ENCODE peak calls at places on chromosome 11, in eight cellular contexts. One of them, this sample, is unnamed.

GRCh38 chr11:44389963-44390605 is 80.1 kb upstream of the ALX4 start:
- DNase-seq in astrocyte: no peak
- DNase-seq in left ventricle myocardium inferior: no peak
- DNase-seq in OCI-LY7: no peak
- DNase-seq in A549: no peak
- DNase-seq in cardiac fibroblast: no peak
- DNase-seq in HL-60: no peak
- DNase-seq in cardiac muscle cell: no peak
- DNase-seq in this sample: no peak

GRCh38 chr11:60948251-60948650 is 3.7 kb downstream of the SLC15A3 start:
- DNase-seq in HL-60: no peak
- DNase-seq in astrocyte: no peak
- DNase-seq in A549: no peak
- DNase-seq in OCI-LY7: no peak
- DNase-seq in cardiac fibroblast: no peak
- DNase-seq in left ventricle myocardium inferior: no peak
- DNase-seq in cardiac muscle cell: no peak
- DNase-seq in this sample: no peak

GRCh38 chr11:61549177-61549576 is 31.7 kb downstream of the SYT7 start:
- DNase-seq in HL-60: no peak
- DNase-seq in cardiac muscle cell: no peak
- DNase-seq in A549: no peak
- DNase-seq in OCI-LY7: no peak
- DNase-seq in cardiac fibroblast: peak; percentile 16
- DNase-seq in astrocyte: no peak
- DNase-seq in left ventricle myocardium inferior: no peak
- DNase-seq in this sample: no peak

GRCh38 chr11:44623716-44624491 is 58.4 kb downstream of the CD82 start:
- DNase-seq in cardiac muscle cell: no peak
- DNase-seq in left ventricle myocardium inferior: no peak
- DNase-seq in cardiac fibroblast: peak; percentile 39
- DNase-seq in A549: no peak
- DNase-seq in OCI-LY7: no peak
- DNase-seq in astrocyte: peak; percentile 36
- DNase-seq in HL-60: no peak
- DNase-seq in this sample: peak; percentile 10

GRCh38 chr11:45093761-45094455 is 52.5 kb upstream of the PRDM11 start:
- DNase-seq in left ventricle myocardium inferior: no peak
- DNase-seq in astrocyte: no peak
- DNase-seq in cardiac muscle cell: no peak
- DNase-seq in OCI-LY7: no peak
- DNase-seq in HL-60: no peak
- DNase-seq in cardiac fibroblast: no peak
- DNase-seq in A549: no peak
- DNase-seq in this sample: no peak

GRCh38 chr11:9607511-9607899 is 34.0 kb downstream of the WEE1 start:
- DNase-seq in OCI-LY7: no peak
- DNase-seq in left ventricle myocardium inferior: no peak
- DNase-seq in HL-60: no peak
- DNase-seq in astrocyte: no peak
- DNase-seq in cardiac fibroblast: no peak
- DNase-seq in A549: no peak
- DNase-seq in cardiac muscle cell: no peak
- DNase-seq in this sample: no peak

GRCh38 chr11:10623797-10624761 is 55.6 kb upstream of the LYVE1 start:
- DNase-seq in A549: peak; percentile 57
- DNase-seq in HL-60: no peak
- DNase-seq in cardiac fibroblast: peak; percentile 32
- DNase-seq in cardiac muscle cell: peak; percentile 40
- DNase-seq in OCI-LY7: peak; percentile 12
- DNase-seq in astrocyte: no peak
- DNase-seq in left ventricle myocardium inferior: no peak
- DNase-seq in this sample: peak; percentile 36

GRCh38 chr11:100740440-100740839 is 53.4 kb downstream of the ARHGAP42 start:
- DNase-seq in OCI-LY7: no peak
- DNase-seq in cardiac muscle cell: peak; percentile 36
- DNase-seq in astrocyte: peak; percentile 65
- DNase-seq in A549: no peak
- DNase-seq in left ventricle myocardium inferior: no peak
- DNase-seq in cardiac fibroblast: peak; percentile 81
- DNase-seq in HL-60: no peak
- DNase-seq in this sample: no peak

GRCh38 chr11:7977251-7977917 is 9.8 kb upstream of the EIF3F start:
- DNase-seq in A549: peak; percentile 24
- DNase-seq in HL-60: peak; percentile 43
- DNase-seq in cardiac fibroblast: peak; percentile 64
- DNase-seq in cardiac muscle cell: no peak
- DNase-seq in left ventricle myocardium inferior: no peak
- DNase-seq in OCI-LY7: peak; percentile 16
- DNase-seq in astrocyte: peak; percentile 89
- DNase-seq in this sample: no peak

GRCh38 chr11:33520103-33520502 is 180.5 kb downstream of the C11orf91 start:
- DNase-seq in cardiac muscle cell: no peak
- DNase-seq in OCI-LY7: no peak
- DNase-seq in left ventricle myocardium inferior: no peak
- DNase-seq in astrocyte: no peak
- DNase-seq in cardiac fibroblast: no peak
- DNase-seq in HL-60: no peak
- DNase-seq in A549: no peak
- DNase-seq in this sample: no peak

GRCh38 chr11:65152157-65152556 is 17.8 kb upstream of the SYVN1 start:
- DNase-seq in OCI-LY7: no peak
- DNase-seq in cardiac muscle cell: no peak
- DNase-seq in left ventricle myocardium inferior: no peak
- DNase-seq in HL-60: no peak
- DNase-seq in cardiac fibroblast: no peak
- DNase-seq in A549: no peak
- DNase-seq in astrocyte: no peak
- DNase-seq in this sample: no peak

GRCh38 chr11:14202263-14203173 is 156.5 kb downstream of the RRAS2 start:
- DNase-seq in astrocyte: no peak
- DNase-seq in OCI-LY7: peak; percentile 32
- DNase-seq in cardiac fibroblast: no peak
- DNase-seq in cardiac muscle cell: no peak
- DNase-seq in A549: no peak
- DNase-seq in left ventricle myocardium inferior: no peak
- DNase-seq in HL-60: no peak
- DNase-seq in this sample: no peak

GRCh38 chr11:36540998-36541397 is 26.8 kb upstream of the RAG1 start:
- DNase-seq in left ventricle myocardium inferior: peak; percentile 35
- DNase-seq in cardiac fibroblast: peak; percentile 48
- DNase-seq in OCI-LY7: peak; percentile 48
- DNase-seq in HL-60: peak; percentile 14
- DNase-seq in astrocyte: peak; percentile 24
- DNase-seq in cardiac muscle cell: peak; percentile 9
- DNase-seq in A549: peak; percentile 54
- DNase-seq in this sample: peak; percentile 82

GRCh38 chr11:71062199-71062598 is 190.2 kb downstream of the SHANK2 start:
- DNase-seq in left ventricle myocardium inferior: no peak
- DNase-seq in A549: no peak
- DNase-seq in cardiac fibroblast: no peak
- DNase-seq in HL-60: no peak
- DNase-seq in OCI-LY7: no peak
- DNase-seq in astrocyte: no peak
- DNase-seq in cardiac muscle cell: no peak
- DNase-seq in this sample: no peak
- TF ChIP-seq CTCF in left ventricle myocardium inferior: no peak
- TF ChIP-seq CTCF in A549: no peak
- TF ChIP-seq CTCF in cardiac fibroblast: no peak
- TF ChIP-seq CTCF in HL-60: no peak
- TF ChIP-seq CTCF in OCI-LY7: peak; percentile 12
- TF ChIP-seq CTCF in astrocyte: no peak
- TF ChIP-seq CTCF in cardiac muscle cell: no peak
- TF ChIP-seq CTCF in this sample: no peak

GRCh38 chr11:66561178-66561974 is 7.0 kb downstream of the CTSF start:
- DNase-seq in cardiac fibroblast: no peak
- DNase-seq in OCI-LY7: no peak
- DNase-seq in A549: no peak
- DNase-seq in left ventricle myocardium inferior: no peak
- DNase-seq in HL-60: no peak
- DNase-seq in astrocyte: no peak
- DNase-seq in cardiac muscle cell: no peak
- DNase-seq in this sample: no peak

GRCh38 chr11:66557733-66558326 is 10.6 kb downstream of the CTSF start:
- DNase-seq in A549: no peak
- DNase-seq in astrocyte: no peak
- DNase-seq in left ventricle myocardium inferior: no peak
- DNase-seq in OCI-LY7: no peak
- DNase-seq in HL-60: no peak
- DNase-seq in cardiac fibroblast: no peak
- DNase-seq in cardiac muscle cell: no peak
- DNase-seq in this sample: no peak

GRCh38 chr11:66559862-66560676 is 8.3 kb downstream of the CTSF start:
- DNase-seq in OCI-LY7: no peak
- DNase-seq in HL-60: no peak
- DNase-seq in A549: no peak
- DNase-seq in astrocyte: no peak
- DNase-seq in left ventricle myocardium inferior: no peak
- DNase-seq in cardiac muscle cell: no peak
- DNase-seq in cardiac fibroblast: no peak
- DNase-seq in this sample: no peak

GRCh38 chr11:66561975-66562248 is 6.5 kb downstream of the CTSF start:
- DNase-seq in cardiac fibroblast: no peak
- DNase-seq in A549: no peak
- DNase-seq in left ventricle myocardium inferior: no peak
- DNase-seq in HL-60: no peak
- DNase-seq in cardiac muscle cell: no peak
- DNase-seq in OCI-LY7: no peak
- DNase-seq in astrocyte: no peak
- DNase-seq in this sample: no peak

DNA sequence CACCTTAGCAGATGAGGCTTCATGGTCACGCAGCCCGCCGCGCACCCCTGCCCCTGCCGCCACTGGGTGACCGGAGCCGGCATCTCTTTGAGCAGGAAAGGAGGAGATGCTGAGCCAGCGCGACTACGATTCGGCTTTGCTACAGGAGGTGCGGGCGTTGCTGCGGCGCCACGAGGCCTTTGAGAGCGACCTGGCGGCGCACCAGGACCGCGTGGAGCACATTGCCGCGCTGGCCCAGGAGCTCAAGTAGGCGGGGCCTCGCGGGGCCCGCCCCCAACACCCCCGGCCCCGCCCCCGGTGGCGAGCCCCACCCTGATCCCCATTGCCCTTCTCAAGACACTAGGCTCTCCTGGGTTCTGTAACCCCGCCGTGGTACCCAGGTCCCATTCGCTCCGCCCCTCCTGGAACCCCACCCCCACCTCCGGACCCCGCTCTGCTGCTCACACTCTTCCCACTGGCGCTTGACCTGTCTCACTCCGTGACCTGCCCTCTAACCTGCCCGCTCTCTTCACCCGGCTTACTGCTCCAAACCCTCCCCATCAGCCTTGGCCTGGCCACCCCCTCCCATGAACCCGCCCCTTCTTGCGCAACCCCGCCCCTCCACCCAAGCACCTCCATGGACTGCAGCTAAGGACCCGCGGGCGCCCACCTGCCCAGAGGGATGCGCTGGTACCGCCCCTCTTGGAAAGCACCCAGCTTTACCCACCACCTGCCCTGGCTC is 9.1 kb downstream of the CTSF start:
- DNase-seq in A549: no peak
- DNase-seq in cardiac fibroblast: peak; percentile 28
- DNase-seq in OCI-LY7: no peak
- DNase-seq in cardiac muscle cell: no peak
- DNase-seq in HL-60: no peak
- DNase-seq in astrocyte: no peak
- DNase-seq in left ventricle myocardium inferior: peak; percentile 27
- DNase-seq in this sample: peak; percentile 49
- H3K4me3 ChIP-seq in A549: no peak overlapping the region
- H3K4me3 ChIP-seq in cardiac fibroblast: no peak overlapping the region
- H3K4me3 ChIP-seq in OCI-LY7: no peak overlapping the region
- H3K4me3 ChIP-seq in cardiac muscle cell: no peak overlapping the region
- H3K4me3 ChIP-seq in HL-60: no peak overlapping the region
- H3K4me3 ChIP-seq in astrocyte: no peak overlapping the region
- H3K4me3 ChIP-seq in left ventricle myocardium inferior: peak overlapping the region; percentile 43
- H3K4me3 ChIP-seq in this sample: peak overlapping the region; percentile 38

GRCh38 chr11:16603245-16603644 is 135.2 kb upstream of the C11orf58 start:
- DNase-seq in OCI-LY7: no peak
- DNase-seq in astrocyte: no peak
- DNase-seq in left ventricle myocardium inferior: no peak
- DNase-seq in A549: no peak
- DNase-seq in HL-60: no peak
- DNase-seq in cardiac muscle cell: no peak
- DNase-seq in cardiac fibroblast: no peak
- DNase-seq in this sample: peak; percentile 42
- TF ChIP-seq CTCF in OCI-LY7: no peak
- TF ChIP-seq CTCF in astrocyte: no peak
- TF ChIP-seq CTCF in left ventricle myocardium inferior: peak; percentile 24
- TF ChIP-seq CTCF in A549: no peak
- TF ChIP-seq CTCF in HL-60: no peak
- TF ChIP-seq CTCF in cardiac muscle cell: no peak
- TF ChIP-seq CTCF in cardiac fibroblast: no peak
- TF ChIP-seq CTCF in this sample: no peak

GRCh38 chr11:72300268-72300667 is 56.3 kb upstream of the PHOX2A start:
- DNase-seq in cardiac fibroblast: no peak
- DNase-seq in A549: no peak
- DNase-seq in HL-60: no peak
- DNase-seq in astrocyte: no peak
- DNase-seq in left ventricle myocardium inferior: no peak
- DNase-seq in OCI-LY7: no peak
- DNase-seq in cardiac muscle cell: no peak
- DNase-seq in this sample: no peak

GRCh38 chr11:72294566-72295395 is 50.8 kb upstream of the PHOX2A start:
- DNase-seq in left ventricle myocardium inferior: no peak
- DNase-seq in astrocyte: no peak
- DNase-seq in HL-60: no peak
- DNase-seq in A549: no peak
- DNase-seq in cardiac muscle cell: no peak
- DNase-seq in cardiac fibroblast: no peak
- DNase-seq in OCI-LY7: no peak
- DNase-seq in this sample: no peak

GRCh38 chr11:72298931-72299330 is 55.0 kb upstream of the PHOX2A start:
- DNase-seq in astrocyte: no peak
- DNase-seq in cardiac muscle cell: no peak
- DNase-seq in left ventricle myocardium inferior: no peak
- DNase-seq in cardiac fibroblast: no peak
- DNase-seq in OCI-LY7: no peak
- DNase-seq in HL-60: no peak
- DNase-seq in A549: no peak
- DNase-seq in this sample: no peak

GRCh38 chr11:72295471-72295870 is 51.5 kb upstream of the PHOX2A start:
- DNase-seq in astrocyte: no peak
- DNase-seq in HL-60: no peak
- DNase-seq in cardiac muscle cell: no peak
- DNase-seq in cardiac fibroblast: no peak
- DNase-seq in OCI-LY7: no peak
- DNase-seq in left ventricle myocardium inferior: no peak
- DNase-seq in A549: no peak
- DNase-seq in this sample: no peak

DNA sequence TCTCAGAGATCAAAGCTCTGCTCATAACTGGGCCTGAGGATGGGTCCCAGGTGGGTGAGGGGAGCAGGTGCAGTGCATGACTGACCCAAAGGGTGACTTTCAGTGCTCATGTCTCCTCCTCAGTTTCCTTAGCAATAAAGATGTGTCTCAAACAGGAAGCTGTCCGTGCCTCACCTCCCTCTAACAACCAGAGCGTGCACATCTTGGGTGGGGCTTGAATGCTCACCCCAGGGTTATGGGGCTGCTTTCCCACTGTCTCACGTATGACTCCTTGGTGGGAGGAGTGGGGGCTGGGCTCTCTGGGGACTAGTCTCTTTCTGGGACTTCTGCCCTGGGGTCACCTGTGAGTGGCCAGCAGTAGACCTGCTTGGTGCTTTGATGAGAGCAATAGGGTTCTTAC is 53.9 kb upstream of the PHOX2A start:
- DNase-seq in A549: no peak
- DNase-seq in HL-60: no peak
- DNase-seq in cardiac fibroblast: no peak
- DNase-seq in left ventricle myocardium inferior: no peak
- DNase-seq in astrocyte: no peak
- DNase-seq in cardiac muscle cell: no peak
- DNase-seq in OCI-LY7: peak; percentile 8
- DNase-seq in this sample: no peak
- H3K4me3 ChIP-seq in A549: no peak overlapping the region
- H3K4me3 ChIP-seq in HL-60: no peak overlapping the region
- H3K4me3 ChIP-seq in cardiac fibroblast: no peak overlapping the region
- H3K4me3 ChIP-seq in left ventricle myocardium inferior: no peak overlapping the region
- H3K4me3 ChIP-seq in astrocyte: no peak overlapping the region
- H3K4me3 ChIP-seq in cardiac muscle cell: no peak overlapping the region
- H3K4me3 ChIP-seq in OCI-LY7: no peak overlapping the region
- H3K4me3 ChIP-seq in this sample: no peak overlapping the region